ENCODE peak calls at places on chromosomes 11 and 22, in eight cellular contexts. G is A172; H is stimulated activated CD8-positive, alpha-beta memory T cell treated with anti-CD3 and anti-CD28 coated beads, Interleukin-7, amount 100 ng/mL, for 1 hour; V is GM04504; O is small intestine; Q is LHCN-M2; F is GM19239; N is omental fat pad. U is an unnamed sample.

GRCh38 chr11:113896156-113896879 is 8.3 kb upstream of the HTR3B start:
- DNase-seq in N (no peak), H (no peak), V (no peak), F (no peak), Q (no peak), G (peak; percentile 15), O (peak; percentile 53), U (no peak)

GRCh38 chr11:84355911-84356310 is 1069.7 kb upstream of the CCDC90B start:
- DNase-seq in O (no peak), F (no peak), Q (no peak), V (no peak), G (no peak), N (no peak), H (no peak), U (no peak)

GRCh38 chr11:61104963-61105362 is 2.7 kb downstream of the CD5 start:
- DNase-seq in V (no peak), G (no peak), O (no peak), F (no peak), H (no peak), N (no peak), Q (no peak), U (no peak)

GRCh38 chr11:66359662-66360087 is 11.9 kb downstream of the SLC29A2 start:
- DNase-seq in G (no peak), Q (no peak), N (no peak), F (no peak), O (no peak), H (no peak), V (no peak), U (no peak)

GRCh38 chr22:41146573-41146972 is 54.2 kb downstream of the EP300 start:
- DNase-seq in F (no peak), H (no peak), Q (peak; percentile 18), O (no peak), G (no peak), V (no peak), N (no peak), U (no peak)

GRCh38 chr22:29149841-29150555 is 55.7 kb upstream of the EMID1 start:
- DNase-seq in G (no peak), V (no peak), F (no peak), Q (no peak), O (no peak), H (no peak), N (no peak), U (no peak)

GRCh38 chr11:97965849-97966646 is 1054.7 kb upstream of the CNTN5 start:
- DNase-seq in G (peak; percentile 81), N (no peak), O (no peak), V (peak; percentile 62), Q (peak; percentile 92), F (no peak), H (no peak), U (peak; percentile 14)

GRCh38 chr11:3370268-3370870 is 8.6 kb downstream of the ZNF195 start:
- DNase-seq in H (no peak), G (no peak), Q (no peak), F (no peak), V (no peak), N (no peak), O (no peak), U (no peak)

GRCh38 chr11:122634507-122634906 is 21.0 kb upstream of the UBASH3B start:
- DNase-seq in O (no peak), V (no peak), H (no peak), F (no peak), Q (peak; percentile 51), G (no peak), N (no peak), U (peak; percentile 64)

GRCh38 chr11:95503047-95503446 is 272.0 kb upstream of the SESN3 start:
- DNase-seq in F (no peak), Q (no peak), O (no peak), H (no peak), V (no peak), N (no peak), G (no peak), U (no peak)

GRCh38 chr11:66595245-66595904 is 2.4 kb downstream of the CCS start:
- DNase-seq in V (no peak), G (no peak), O (peak; percentile 12), H (no peak), F (no peak), Q (no peak), N (no peak), U (no peak)

GRCh38 chr22:39276461-39277134 is 31.8 kb upstream of the PDGFB start:
- DNase-seq in Q (no peak), G (no peak), V (no peak), O (no peak), H (no peak), N (no peak), F (no peak), U (no peak)

GRCh38 chr11:6505577-6506240 is 8.6 kb downstream of the DNHD1 start:
- DNase-seq in F (no peak), G (peak; percentile 77), N (no peak), V (peak; percentile 33), O (peak; percentile 70), H (no peak), Q (peak; percentile 84), U (peak; percentile 24)

GRCh38 chr22:25741692-25742626 is at the start of gene MYO18B:
- DNase-seq in F (no peak), O (no peak), V (no peak), H (no peak), Q (peak; percentile 89), N (no peak), G (no peak), U (no peak)

GRCh38 chr11:125886997-125887372 is 483 bp upstream of the HYLS1 start:
- DNase-seq in H (no peak), N (no peak), V (peak; percentile 7), G (no peak), F (peak; percentile 18), O (peak; percentile 16), Q (peak; percentile 31), U (no peak)

GRCh38 chr11:77127969-77128691 is at the start of gene MYO7A:
- DNase-seq in N (no peak), F (no peak), G (no peak), O (peak; percentile 50), Q (peak; percentile 71), V (no peak), H (no peak), U (no peak)

GRCh38 chr11:15141381-15141780 is 26.7 kb downstream of the INSC start:
- DNase-seq in H (no peak), G (no peak), F (no peak), Q (no peak), N (no peak), O (no peak), V (no peak), U (no peak)

GRCh38 chr11:129117595-129118350 is 74.4 kb downstream of the ARHGAP32 start:
- DNase-seq in N (no peak), O (peak; percentile 71), Q (peak; percentile 66), H (peak; percentile 4), F (peak; percentile 4), G (peak; percentile 38), V (peak; percentile 37), U (peak; percentile 62)

GRCh38 chr22:42056757-42057511 is 13.7 kb downstream of the NAGA start:
- DNase-seq in Q (no peak), N (no peak), O (no peak), H (no peak), G (no peak), V (no peak), F (no peak), U (no peak)

GRCh38 chr11:65448418-65449196 is 26.0 kb downstream of the NEAT1 start:
- DNase-seq in O (no peak), V (peak; percentile 60), H (no peak), F (no peak), Q (peak; percentile 49), N (no peak), G (peak; percentile 62), U (no peak)

GRCh38 chr22:44249376-44250147 is 63.2 kb downstream of the SHISAL1 start:
- DNase-seq in V (no peak), O (no peak), H (no peak), Q (no peak), F (no peak), G (no peak), N (no peak), U (no peak)

GRCh38 chr22:44438481-44439131 is 59.4 kb downstream of the RTL6 start:
- DNase-seq in Q (no peak), F (no peak), N (no peak), V (no peak), O (no peak), H (no peak), G (no peak), U (no peak)

U was measured in AG09319.